ENCODE peak calls at places on chromosomes 1 and 21, in four cellular contexts. Z is WTC11, C is K562, V is HepG2. Q is an unnamed sample.

GRCh38 chr21:39258207-39258606 is 55.2 kb downstream of the BRWD1 start:
- DNase-seq in Z (no peak), C (no peak), V (no peak), Q (no peak)

GRCh38 chr1:54645806-54646676 is 4.5 kb downstream of the MROH7 start:
- DNase-seq in Z (no peak), C (no peak), V (no peak), Q (no peak)

GRCh38 chr1:53715478-53715877 is 23.5 kb downstream of the GLIS1 start:
- DNase-seq in Z (peak), C (peak), V (peak), Q (peak)

GRCh38 chr1:212293579-212293978 is 8.4 kb downstream of the PPP2R5A start:
- DNase-seq in Z (no peak), C (peak), V (no peak), Q (no peak)

GRCh38 chr1:161531986-161532875 is 7.9 kb downstream of the HSPA6 start:
- DNase-seq in Z (no peak), C (peak), V (peak), Q (no peak)

GRCh38 chr1:151611288-151611790 is 511 bp upstream of the SNX27 start:
- DNase-seq in Z (no peak), C (no peak), V (peak), Q (no peak)

GRCh38 chr1:161351482-161351881 is 16.2 kb downstream of the CFAP126 start:
- DNase-seq in Z (no peak), C (no peak), V (no peak), Q (no peak)

GRCh38 chr1:24526045-24526444 is 23.4 kb downstream of the RCAN3 start:
- DNase-seq in Z (no peak), C (no peak), V (no peak), Q (no peak)

GRCh38 chr21:41121785-41122415 is 46.1 kb upstream of the BACE2 start:
- DNase-seq in Z (peak), C (peak), V (peak), Q (peak)

GRCh38 chr1:167623951-167624350 is 6.1 kb upstream of the RCSD1 start:
- DNase-seq in Z (no peak), C (no peak), V (no peak), Q (no peak)

GRCh38 chr1:63042278-63042677 is 258.3 kb downstream of the ATG4C start:
- DNase-seq in Z (no peak), C (no peak), V (no peak), Q (no peak)

GRCh38 chr1:51829058-51829457 is 49.5 kb downstream of the NRDC start:
- DNase-seq in Z (no peak), C (no peak), V (no peak), Q (no peak)

GRCh38 chr1:7984826-7985225 is 23.3 kb downstream of the PARK7 start:
- DNase-seq in Z (no peak), C (no peak), V (no peak), Q (no peak)

GRCh38 chr1:24972257-24973242 is 42.5 kb upstream of the RUNX3 start:
- DNase-seq in Z (no peak), C (no peak), V (no peak), Q (no peak)

GRCh38 chr1:108182854-108183253 is 17.3 kb downstream of the SLC25A24 start:
- DNase-seq in Z (no peak), C (no peak), V (no peak), Q (no peak)

GRCh38 chr1:108188801-108189200 is 11.3 kb downstream of the SLC25A24 start:
- DNase-seq in Z (no peak), C (no peak), V (no peak), Q (no peak)

GRCh38 chr1:108183301-108183700 is 16.8 kb downstream of the SLC25A24 start:
- DNase-seq in Z (no peak), C (no peak), V (no peak), Q (no peak)
- TF ChIP-seq ELF4 in Z (no peak), C (no peak), V (no peak), Q (no peak)

GRCh38 chr1:88237026-88237425 is 447.0 kb upstream of the PKN2 start:
- DNase-seq in Z (no peak), C (no peak), V (no peak), Q (no peak)
- TF ChIP-seq ELF4 in Z (no peak), C (no peak), V (no peak), Q (no peak)

GRCh38 chr1:221794079-221794670 is 52.3 kb upstream of the DUSP10 start:
- DNase-seq in Z (no peak), C (no peak), V (no peak), Q (no peak)
- TF ChIP-seq ELF4 in Z (no peak), C (no peak), V (no peak), Q (no peak)

DNA sequence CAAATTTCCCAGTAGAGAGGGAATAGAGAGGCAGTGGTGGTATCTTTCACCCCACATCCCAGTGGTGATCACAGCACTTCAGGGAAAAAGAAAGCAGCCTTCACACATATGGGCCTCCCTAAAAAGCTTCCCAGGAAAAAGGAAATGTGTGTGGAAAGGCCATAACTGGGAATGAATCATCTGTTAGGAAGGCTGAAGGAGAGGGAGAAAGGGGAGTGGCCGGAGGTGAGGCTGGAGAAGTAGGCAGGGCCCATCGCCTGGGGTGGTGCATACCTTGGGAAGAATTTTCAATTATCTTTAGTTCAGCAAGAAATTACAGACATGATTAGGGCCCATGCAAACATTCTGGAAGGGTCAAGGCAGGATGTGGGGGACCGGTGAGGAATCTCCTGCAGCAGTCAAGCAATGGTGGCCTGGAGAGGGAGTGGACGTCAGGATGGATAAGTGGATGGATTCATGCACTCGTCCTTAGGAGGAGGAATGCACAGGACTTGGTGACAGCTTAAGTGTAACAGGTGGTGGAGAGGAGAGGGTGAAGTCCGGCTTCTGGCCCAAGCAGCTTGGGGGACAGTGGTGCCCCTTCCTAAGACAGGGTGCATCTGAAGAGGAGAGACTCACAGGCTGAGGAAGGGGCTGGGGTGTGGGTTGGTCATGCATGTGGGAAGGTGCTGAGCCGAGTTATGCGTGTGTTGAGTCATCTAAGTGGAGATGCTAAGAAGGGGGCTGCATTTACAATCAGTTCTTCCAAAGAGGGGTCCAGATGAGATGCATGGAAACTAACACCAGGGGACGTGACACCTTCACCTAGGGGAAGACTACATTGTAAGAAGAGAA is 17.9 kb downstream of the HIVEP3 start:
- DNase-seq in Z (no peak), C (no peak), V (no peak), Q (no peak)
- TF ChIP-seq ELF4 in Z (no peak), C (no peak), V (no peak), Q (no peak)

GRCh38 chr1:223711173-223711572 is 1.2 kb upstream of the CAPN2 start:
- DNase-seq in Z (no peak), C (peak), V (no peak), Q (no peak)

GRCh38 chr1:223712856-223713494 is 636 bp downstream of the CAPN2 start:
- DNase-seq in Z (no peak), C (peak), V (no peak), Q (peak)

GRCh38 chr1:223711838-223712183 is 528 bp upstream of the CAPN2 start:
- DNase-seq in Z (no peak), C (no peak), V (no peak), Q (no peak)

GRCh38 chr1:223713546-223714420 is 1.4 kb downstream of the CAPN2 start:
- DNase-seq in Z (no peak), C (peak), V (no peak), Q (no peak)

GRCh38 chr1:223712184-223712855 is at the start of gene CAPN2:
- DNase-seq in Z (peak), C (peak), V (no peak), Q (peak)
- TF ChIP-seq ELF4 in Z (no peak), C (no peak), V (no peak), Q (no peak)

DNA sequence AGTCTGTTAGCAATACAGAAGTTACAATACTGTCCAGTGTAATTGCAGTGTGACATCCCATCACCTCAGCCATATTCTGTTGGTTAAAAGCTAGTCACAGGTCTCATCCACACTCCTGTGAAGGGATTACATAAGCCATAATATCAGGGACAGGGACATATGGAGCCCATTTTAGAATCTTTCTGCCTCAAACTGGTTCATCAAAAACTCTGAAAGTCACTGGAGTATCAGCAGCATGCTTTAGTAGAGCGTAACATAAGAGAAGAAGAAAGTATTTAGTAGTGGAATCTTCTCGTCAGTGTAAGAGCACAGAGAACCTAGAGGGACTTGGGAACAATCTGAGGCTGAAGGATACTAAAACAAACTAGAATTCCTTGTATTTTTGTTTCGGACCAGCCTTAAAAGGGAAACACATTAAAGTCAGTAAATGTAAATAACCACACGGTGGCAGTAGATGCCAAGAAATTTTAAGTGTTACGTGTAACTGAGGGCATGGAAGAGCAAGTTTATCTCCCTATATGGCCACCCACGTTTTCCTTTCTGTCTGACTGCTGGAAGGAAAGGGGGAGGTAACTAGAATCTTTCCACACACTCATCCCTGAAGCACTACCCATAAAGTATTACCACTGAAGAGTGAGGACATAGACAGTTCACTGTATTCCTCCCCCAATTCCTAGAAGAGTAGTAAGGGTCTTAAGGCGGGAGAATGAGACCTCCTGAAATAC is 41.6 kb upstream of the AGL start:
- DNase-seq in Z (no peak), C (peak), V (peak), Q (peak)
- TF ChIP-seq ELF4 in Z (no peak), C (no peak), V (no peak), Q (no peak)

GRCh38 chr1:234733427-234733826 is 123.4 kb upstream of the IRF2BP2 start:
- DNase-seq in Z (no peak), C (no peak), V (no peak), Q (no peak)
- TF ChIP-seq ELF4 in Z (no peak), C (no peak), V (no peak), Q (no peak)